ENCODE peak calls at places on chromosomes 13 and 19, in nine cellular contexts. G is upper lobe of left lung, O is stomach, D is heart left ventricle, W is IMR-90, J is right lobe of liver, A is neural progenitor cell, N is upper lobe of right lung, I is SK-N-SH. X is an unnamed sample. For H3K27me3 and H3K4me1, the result is how much of the 10 kb centered on the place peaks cover.

GRCh38 chr13:31073859-31074718 is 87.6 kb downstream of the HSPH1 start:
- DNase-seq in G (no peak), O (no peak), D (no peak), W (peak), J (no peak), A (peak), N (no peak), I (no peak), X (no peak)

GRCh38 chr19:3250675-3251074 is 26.2 kb downstream of the CELF5 start:
- DNase-seq in G (no peak), O (no peak), D (no peak), W (no peak), J (no peak), A (no peak), N (no peak), I (peak), X (peak)

GRCh38 chr19:30362156-30362754 is 9.9 kb upstream of the ZNF536 start:
- DNase-seq in G (no peak), O (peak), D (no peak), W (no peak), J (no peak), A (no peak), N (no peak), I (no peak), X (no peak)

GRCh38 chr19:35501684-35502083 is 11.4 kb upstream of the KRTDAP start:
- DNase-seq in G (peak), O (no peak), D (no peak), W (no peak), J (no peak), A (no peak), N (no peak), I (no peak), X (peak)

GRCh38 chr13:20843177-20843576 is 59.4 kb downstream of the XPO4 start:
- DNase-seq in G (no peak), O (no peak), D (peak), W (peak), J (no peak), A (no peak), N (no peak), I (no peak), X (peak)

GRCh38 chr13:48431431-48431830 is 18.5 kb upstream of the LPAR6 start:
- DNase-seq in G (no peak), O (no peak), D (no peak), W (no peak), J (no peak), A (peak), N (no peak), I (no peak), X (no peak)

GRCh38 chr19:34794289-34794960 is 21.4 kb upstream of the ZNF599 start:
- DNase-seq in G (no peak), O (no peak), D (no peak), W (no peak), J (no peak), A (no peak), N (no peak), I (no peak), X (no peak)

GRCh38 chr13:40777166-40777956 is 6.4 kb upstream of the MRPS31 start:
- DNase-seq in G (no peak), O (no peak), D (no peak), W (peak), J (no peak), A (peak), N (no peak), I (peak), X (peak)

GRCh38 chr19:55179570-55180484 is at the start of gene SYT5:
- DNase-seq in G (peak), O (peak), D (peak), W (no peak), J (peak), A (peak), N (no peak), I (peak), X (peak)

GRCh38 chr13:39952244-39953233 is 297.1 kb downstream of the COG6 start:
- DNase-seq in G (no peak), O (no peak), D (no peak), W (peak), J (no peak), A (no peak), N (no peak), I (no peak), X (peak)

GRCh38 chr19:768424-768823 is 17.5 kb downstream of the MISP start:
- DNase-seq in G (no peak), O (no peak), D (no peak), W (peak), J (no peak), A (no peak), N (no peak), I (no peak), X (peak)

GRCh38 chr19:10227215-10227971 is 3.7 kb downstream of the S1PR2 start:
- DNase-seq in G (peak), O (no peak), D (peak), W (no peak), J (no peak), A (no peak), N (peak), I (peak), X (peak)

GRCh38 chr19:23093832-23094231 is 23.0 kb upstream of the ZNF730 start:
- DNase-seq in G (no peak), O (no peak), D (no peak), W (no peak), J (no peak), A (no peak), N (no peak), I (no peak), X (no peak)

GRCh38 chr19:6744381-6745288 is 5.2 kb downstream of the TRIP10 start:
- DNase-seq in G (peak), O (peak), D (peak), W (peak), J (peak), A (peak), N (peak), I (no peak), X (peak)

GRCh38 chr13:98875146-98875729 is 102.6 kb downstream of the DOCK9 start:
- DNase-seq in G (no peak), O (no peak), D (no peak), W (no peak), J (no peak), A (no peak), N (no peak), I (no peak), X (no peak)

GRCh38 chr13:50141660-50142010 is 126.4 kb downstream of the KCNRG start:
- DNase-seq in G (no peak), O (no peak), D (no peak), W (no peak), J (no peak), A (no peak), N (no peak), I (no peak), X (no peak)

GRCh38 chr13:23558675-23559536 is 11.3 kb upstream of the TNFRSF19 start:
- DNase-seq in G (no peak), O (peak), D (peak), W (peak), J (no peak), A (no peak), N (peak), I (peak), X (peak)

GRCh38 chr13:28492527-28493367 is 2.2 kb downstream of the FLT1 start:
- DNase-seq in G (no peak), O (no peak), D (no peak), W (no peak), J (no peak), A (peak), N (no peak), I (no peak), X (no peak)

GRCh38 chr19:47369923-47370625 is 21.0 kb downstream of the DHX34 start:
- DNase-seq in G (no peak), O (no peak), D (no peak), W (peak), J (no peak), A (no peak), N (no peak), I (no peak), X (peak)

GRCh38 chr19:33503791-33504444 is 17.7 kb downstream of the PEPD start:
- DNase-seq in G (no peak), O (no peak), D (peak), W (no peak), J (peak), A (no peak), N (no peak), I (peak), X (no peak)

GRCh38 chr19:18650468-18651001 is 13.7 kb downstream of the KLHL26 start:
- DNase-seq in G (peak), O (peak), D (peak), W (peak), J (no peak), A (peak), N (no peak), I (no peak), X (peak)

GRCh38 chr19:39867133-39867532 is 21.0 kb upstream of the FBL start:
- DNase-seq in G (no peak), O (no peak), D (no peak), W (no peak), J (no peak), A (no peak), N (no peak), I (no peak), X (no peak)

GRCh38 chr19:3725640-3726310 is 17.6 kb downstream of the TJP3 start:
- DNase-seq in G (no peak), O (peak), D (no peak), W (no peak), J (no peak), A (peak), N (peak), I (peak), X (peak)

GRCh38 chr19:44346556-44346955 is 9.9 kb downstream of the ZNF112 start:
- DNase-seq in G (no peak), O (no peak), D (no peak), W (no peak), J (no peak), A (no peak), N (no peak), I (no peak), X (no peak)

GRCh38 chr19:45146251-45146650 is 14.5 kb downstream of the NKPD1 start:
- DNase-seq in G (no peak), O (no peak), D (no peak), W (no peak), J (no peak), A (no peak), N (no peak), I (no peak), X (no peak)

GRCh38 chr19:16325671-16326400 is 1.2 kb downstream of the KLF2 start:
- DNase-seq in G (peak), O (no peak), D (peak), W (no peak), J (peak), A (peak), N (peak), I (peak), X (peak)

GRCh38 chr13:66560189-66560588 is 669.9 kb downstream of the PCDH9 start:
- DNase-seq in G (no peak), O (no peak), D (no peak), W (no peak), J (no peak), A (no peak), N (no peak), I (no peak), X (no peak)

GRCh38 chr19:46902402-46902766 is 41.6 kb downstream of the ARHGAP35 start:
- DNase-seq in G (no peak), O (peak), D (no peak), W (peak), J (no peak), A (no peak), N (no peak), I (no peak), X (no peak)

GRCh38 chr19:17339088-17339741 is 1.9 kb downstream of the GTPBP3 start:
- DNase-seq in G (peak), O (no peak), D (no peak), W (no peak), J (no peak), A (no peak), N (no peak), I (peak), X (no peak)

GRCh38 chr19:51727349-51727880 is 3.6 kb upstream of the HAS1 start:
- DNase-seq in G (no peak), O (no peak), D (no peak), W (no peak), J (no peak), A (no peak), N (no peak), I (no peak), X (peak)

GRCh38 chr19:51721905-51722304 is 1.9 kb downstream of the HAS1 start:
- DNase-seq in G (no peak), O (no peak), D (no peak), W (no peak), J (no peak), A (no peak), N (no peak), I (no peak), X (no peak)

GRCh38 chr19:51722492-51722891 is 1.3 kb downstream of the HAS1 start:
- DNase-seq in G (no peak), O (no peak), D (no peak), W (no peak), J (no peak), A (no peak), N (no peak), I (no peak), X (no peak)

GRCh38 chr19:51726049-51726448 is 2.3 kb upstream of the HAS1 start:
- DNase-seq in G (peak), O (no peak), D (peak), W (peak), J (no peak), A (no peak), N (no peak), I (no peak), X (no peak)

GRCh38 chr19:51724543-51724942 is 752 bp upstream of the HAS1 start:
- DNase-seq in G (peak), O (no peak), D (peak), W (no peak), J (no peak), A (no peak), N (no peak), I (no peak), X (no peak)
- H3K27me3 ChIP-seq in G (under half), O (under half), D (under half), W (under half), J (under half), A (half or more), N (half or more), I (half or more), X (under half)

DNA sequence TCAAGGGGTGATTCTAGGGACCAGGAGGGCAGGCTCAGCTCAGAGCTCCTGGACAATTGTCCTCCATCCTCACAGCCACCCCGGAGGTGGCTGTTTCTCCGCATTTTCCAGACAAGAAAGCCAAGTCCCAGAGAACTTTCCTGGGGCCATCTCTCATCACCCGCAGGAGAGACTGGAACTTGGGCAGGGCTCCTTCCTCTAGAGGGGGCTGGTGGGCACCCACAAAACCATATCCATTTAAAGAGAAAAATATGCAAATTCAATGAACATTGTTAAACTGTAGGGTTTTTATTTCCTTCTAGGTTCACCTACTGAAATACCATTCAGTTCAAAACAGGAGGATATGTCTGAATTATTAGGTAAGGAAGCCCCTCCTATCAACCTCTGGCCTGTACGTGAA is 16.6 kb downstream of the SPACA7 start:
- DNase-seq in G (no peak), O (no peak), D (no peak), W (no peak), J (no peak), A (no peak), N (no peak), I (no peak), X (no peak)
- TF ChIP-seq CTCF in G (no peak), O (no peak), D (no peak), W (no peak), J (no peak), A (peak), N (no peak), I (peak), X (no peak)

GRCh38 chr19:41872384-41872774 is 4.7 kb upstream of the CD79A start:
- DNase-seq in G (no peak), O (no peak), D (no peak), W (no peak), J (no peak), A (no peak), N (no peak), I (no peak), X (no peak)
- H3K4me1 ChIP-seq in G (under half), O (half or more), D (half or more), W (under half), J (under half), A (under half), N (half or more), I (under half), X (under half)

DNA sequence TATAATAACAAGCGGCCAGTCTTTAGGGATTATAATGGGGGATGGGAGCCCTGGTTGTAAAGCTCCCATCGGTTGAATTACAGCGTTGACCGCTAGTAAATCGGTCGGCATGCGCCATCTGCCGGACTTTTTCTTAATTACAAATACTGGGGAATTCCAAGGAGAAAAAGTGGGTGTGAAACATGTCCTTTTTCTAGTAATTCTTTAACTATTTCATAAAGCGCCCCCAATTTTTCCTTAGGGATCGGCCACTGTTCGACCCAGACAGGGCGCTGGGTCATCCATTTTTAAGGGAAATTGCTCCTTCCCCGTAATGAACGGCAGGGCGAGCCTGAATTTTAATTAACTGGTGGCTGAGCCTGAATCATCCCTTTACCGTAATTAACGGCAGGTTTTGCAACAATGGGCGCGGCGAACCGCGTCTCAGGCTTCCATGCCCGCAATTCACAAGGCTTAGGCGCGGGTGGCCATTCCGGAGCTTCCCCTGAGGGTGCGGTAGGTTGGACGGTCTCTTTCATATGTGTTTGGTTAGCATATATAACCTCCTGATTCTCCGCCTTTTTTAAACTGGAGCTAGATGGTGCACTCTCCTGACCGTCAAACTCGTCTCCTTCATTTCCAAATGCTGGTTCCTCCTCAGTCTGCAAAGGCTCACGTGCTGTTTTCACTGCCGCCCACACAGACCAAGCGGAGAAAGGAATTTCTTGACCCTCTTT is 30.2 kb upstream of the EVI5L start:
- DNase-seq in G (peak), O (peak), D (peak), W (peak), J (peak), A (peak), N (peak), I (peak), X (peak)
- H3K27me3 ChIP-seq in G (under half), O (under half), D (under half), W (under half), J (under half), A (under half), N (under half), I (under half), X (under half)

X was measured in cardiac muscle cell.